ENCODE peak calls at places on chromosomes 5 and 9, in five cellular contexts. One of them, this sample, is unnamed.

GRCh38 chr9:96050048-96050875 is 174.8 kb downstream of the ERCC6L2 start:
- DNase-seq in AG10803: no peak
- DNase-seq in activated CD8-positive, alpha-beta T cell treated with anti-CD3 and anti-CD28 coated beads for 36 hours: no peak
- DNase-seq in NCI-H460: no peak
- DNase-seq in substantia nigra: no peak
- DNase-seq in this sample: no peak

GRCh38 chr9:121153642-121154041 is 48.0 kb downstream of the RAB14 start:
- DNase-seq in AG10803: no peak
- DNase-seq in substantia nigra: no peak
- DNase-seq in NCI-H460: no peak
- DNase-seq in activated CD8-positive, alpha-beta T cell treated with anti-CD3 and anti-CD28 coated beads for 36 hours: no peak
- DNase-seq in this sample: no peak

GRCh38 chr9:37927611-37928551 is 24.0 kb upstream of the SLC25A51 start:
- DNase-seq in NCI-H460: no peak
- DNase-seq in substantia nigra: no peak
- DNase-seq in AG10803: no peak
- DNase-seq in activated CD8-positive, alpha-beta T cell treated with anti-CD3 and anti-CD28 coated beads for 36 hours: no peak
- DNase-seq in this sample: no peak

GRCh38 chr5:92518318-92518913 is 1062.6 kb downstream of the NR2F1-AS1 start:
- DNase-seq in AG10803: peak; percentile 38
- DNase-seq in substantia nigra: no peak
- DNase-seq in NCI-H460: peak; percentile 30
- DNase-seq in activated CD8-positive, alpha-beta T cell treated with anti-CD3 and anti-CD28 coated beads for 36 hours: peak; percentile 9
- DNase-seq in this sample: no peak

GRCh38 chr9:130738281-130738680 is 44.7 kb downstream of the EXOSC2 start:
- DNase-seq in NCI-H460: no peak
- DNase-seq in AG10803: no peak
- DNase-seq in activated CD8-positive, alpha-beta T cell treated with anti-CD3 and anti-CD28 coated beads for 36 hours: no peak
- DNase-seq in substantia nigra: no peak
- DNase-seq in this sample: no peak

GRCh38 chr5:106311230-106311629 is 1359.5 kb downstream of the EFNA5 start:
- DNase-seq in activated CD8-positive, alpha-beta T cell treated with anti-CD3 and anti-CD28 coated beads for 36 hours: no peak
- DNase-seq in NCI-H460: no peak
- DNase-seq in substantia nigra: no peak
- DNase-seq in AG10803: no peak
- DNase-seq in this sample: no peak

GRCh38 chr9:129776938-129777768 is 24.3 kb upstream of the PTGES start:
- DNase-seq in substantia nigra: peak; percentile 29
- DNase-seq in AG10803: peak; percentile 99
- DNase-seq in NCI-H460: peak; percentile 97
- DNase-seq in activated CD8-positive, alpha-beta T cell treated with anti-CD3 and anti-CD28 coated beads for 36 hours: peak; percentile 91
- DNase-seq in this sample: no peak

GRCh38 chr5:139251281-139251687 is 42.3 kb upstream of the MATR3 start:
- DNase-seq in NCI-H460: no peak
- DNase-seq in substantia nigra: no peak
- DNase-seq in activated CD8-positive, alpha-beta T cell treated with anti-CD3 and anti-CD28 coated beads for 36 hours: peak; percentile 68
- DNase-seq in AG10803: no peak
- DNase-seq in this sample: no peak

GRCh38 chr5:160747963-160748362 is 104.0 kb downstream of the ATP10B start:
- DNase-seq in NCI-H460: no peak
- DNase-seq in substantia nigra: no peak
- DNase-seq in AG10803: no peak
- DNase-seq in activated CD8-positive, alpha-beta T cell treated with anti-CD3 and anti-CD28 coated beads for 36 hours: no peak
- DNase-seq in this sample: no peak

GRCh38 chr5:53031695-53032096 is 42.5 kb downstream of the ITGA2 start:
- DNase-seq in substantia nigra: no peak
- DNase-seq in AG10803: peak; percentile 60
- DNase-seq in NCI-H460: peak; percentile 22
- DNase-seq in activated CD8-positive, alpha-beta T cell treated with anti-CD3 and anti-CD28 coated beads for 36 hours: peak; percentile 66
- DNase-seq in this sample: no peak

GRCh38 chr5:96718635-96719077 is 56.5 kb downstream of the CAST start:
- DNase-seq in AG10803: no peak
- DNase-seq in substantia nigra: no peak
- DNase-seq in NCI-H460: no peak
- DNase-seq in activated CD8-positive, alpha-beta T cell treated with anti-CD3 and anti-CD28 coated beads for 36 hours: no peak
- DNase-seq in this sample: no peak

GRCh38 chr5:86337667-86338460 is 279.9 kb upstream of the COX7C start:
- DNase-seq in activated CD8-positive, alpha-beta T cell treated with anti-CD3 and anti-CD28 coated beads for 36 hours: no peak
- DNase-seq in substantia nigra: no peak
- DNase-seq in AG10803: no peak
- DNase-seq in NCI-H460: no peak
- DNase-seq in this sample: no peak

GRCh38 chr5:102895976-102896375 is 140.9 kb downstream of the PAM start:
- DNase-seq in AG10803: no peak
- DNase-seq in activated CD8-positive, alpha-beta T cell treated with anti-CD3 and anti-CD28 coated beads for 36 hours: no peak
- DNase-seq in substantia nigra: no peak
- DNase-seq in NCI-H460: no peak
- DNase-seq in this sample: no peak

GRCh38 chr5:38846379-38846967 is 661 bp downstream of the OSMR start:
- DNase-seq in activated CD8-positive, alpha-beta T cell treated with anti-CD3 and anti-CD28 coated beads for 36 hours: no peak
- DNase-seq in AG10803: peak; percentile 34
- DNase-seq in NCI-H460: no peak
- DNase-seq in substantia nigra: no peak
- DNase-seq in this sample: no peak

GRCh38 chr9:36828574-36829141 is 205.4 kb downstream of the PAX5 start:
- DNase-seq in AG10803: no peak
- DNase-seq in activated CD8-positive, alpha-beta T cell treated with anti-CD3 and anti-CD28 coated beads for 36 hours: no peak
- DNase-seq in substantia nigra: no peak
- DNase-seq in NCI-H460: no peak
- DNase-seq in this sample: no peak

GRCh38 chr9:134774991-134775540 is 105.5 kb upstream of the FCN2 start:
- DNase-seq in NCI-H460: no peak
- DNase-seq in substantia nigra: no peak
- DNase-seq in activated CD8-positive, alpha-beta T cell treated with anti-CD3 and anti-CD28 coated beads for 36 hours: no peak
- DNase-seq in AG10803: no peak
- DNase-seq in this sample: no peak

GRCh38 chr5:38167562-38167996 is 90.8 kb upstream of the EGFLAM start:
- DNase-seq in substantia nigra: no peak
- DNase-seq in activated CD8-positive, alpha-beta T cell treated with anti-CD3 and anti-CD28 coated beads for 36 hours: no peak
- DNase-seq in NCI-H460: no peak
- DNase-seq in AG10803: no peak
- DNase-seq in this sample: no peak

GRCh38 chr5:59390074-59390659 is 503.4 kb downstream of the PDE4D start:
- DNase-seq in substantia nigra: no peak
- DNase-seq in AG10803: peak; percentile 21
- DNase-seq in activated CD8-positive, alpha-beta T cell treated with anti-CD3 and anti-CD28 coated beads for 36 hours: peak; percentile 19
- DNase-seq in NCI-H460: peak; percentile 23
- DNase-seq in this sample: no peak

GRCh38 chr5:176166427-176166826 is 71.8 kb upstream of the SIMC1 start:
- DNase-seq in substantia nigra: no peak
- DNase-seq in activated CD8-positive, alpha-beta T cell treated with anti-CD3 and anti-CD28 coated beads for 36 hours: no peak
- DNase-seq in AG10803: no peak
- DNase-seq in NCI-H460: no peak
- DNase-seq in this sample: no peak

GRCh38 chr5:65796917-65797316 is 74.9 kb downstream of the NLN start:
- DNase-seq in NCI-H460: no peak
- DNase-seq in substantia nigra: no peak
- DNase-seq in activated CD8-positive, alpha-beta T cell treated with anti-CD3 and anti-CD28 coated beads for 36 hours: no peak
- DNase-seq in AG10803: no peak
- DNase-seq in this sample: no peak

GRCh38 chr9:88936668-88937067 is 54.6 kb upstream of the S1PR3 start:
- DNase-seq in AG10803: no peak
- DNase-seq in activated CD8-positive, alpha-beta T cell treated with anti-CD3 and anti-CD28 coated beads for 36 hours: no peak
- DNase-seq in NCI-H460: no peak
- DNase-seq in substantia nigra: no peak
- DNase-seq in this sample: no peak

GRCh38 chr9:36137392-36138004 is 965 bp downstream of the GLIPR2 start:
- DNase-seq in NCI-H460: no peak
- DNase-seq in activated CD8-positive, alpha-beta T cell treated with anti-CD3 and anti-CD28 coated beads for 36 hours: no peak
- DNase-seq in substantia nigra: peak; percentile 24
- DNase-seq in AG10803: peak; percentile 31
- DNase-seq in this sample: no peak

GRCh38 chr5:55634866-55635265 is 77.3 kb downstream of the SLC38A9 start:
- DNase-seq in NCI-H460: no peak
- DNase-seq in AG10803: no peak
- DNase-seq in activated CD8-positive, alpha-beta T cell treated with anti-CD3 and anti-CD28 coated beads for 36 hours: no peak
- DNase-seq in substantia nigra: no peak
- DNase-seq in this sample: no peak

GRCh38 chr9:108412755-108413154 is 443.0 kb downstream of the ACTL7B start:
- DNase-seq in AG10803: no peak
- DNase-seq in NCI-H460: no peak
- DNase-seq in activated CD8-positive, alpha-beta T cell treated with anti-CD3 and anti-CD28 coated beads for 36 hours: peak; percentile 6
- DNase-seq in substantia nigra: no peak
- DNase-seq in this sample: no peak

GRCh38 chr9:129632460-129632859 is 6.5 kb downstream of the NTMT1 start:
- DNase-seq in AG10803: no peak
- DNase-seq in substantia nigra: no peak
- DNase-seq in NCI-H460: no peak
- DNase-seq in activated CD8-positive, alpha-beta T cell treated with anti-CD3 and anti-CD28 coated beads for 36 hours: no peak
- DNase-seq in this sample: no peak

GRCh38 chr5:138726848-138727247 is 26.4 kb upstream of the CTNNA1 start:
- DNase-seq in NCI-H460: no peak
- DNase-seq in AG10803: no peak
- DNase-seq in activated CD8-positive, alpha-beta T cell treated with anti-CD3 and anti-CD28 coated beads for 36 hours: peak; percentile 66
- DNase-seq in substantia nigra: no peak
- DNase-seq in this sample: no peak

GRCh38 chr5:107705390-107706014 is 34.8 kb upstream of the EFNA5 start:
- DNase-seq in activated CD8-positive, alpha-beta T cell treated with anti-CD3 and anti-CD28 coated beads for 36 hours: no peak
- DNase-seq in AG10803: peak; percentile 43
- DNase-seq in substantia nigra: no peak
- DNase-seq in NCI-H460: no peak
- DNase-seq in this sample: no peak

GRCh38 chr5:116058346-116058936 is 26.2 kb downstream of the ARL14EPL start:
- DNase-seq in AG10803: no peak
- DNase-seq in activated CD8-positive, alpha-beta T cell treated with anti-CD3 and anti-CD28 coated beads for 36 hours: no peak
- DNase-seq in NCI-H460: no peak
- DNase-seq in substantia nigra: no peak
- DNase-seq in this sample: no peak

This sample was measured in nucleus accumbens.